ENCODE peak calls at places on chromosome 15, in six cellular contexts. One of them, this sample, is unnamed.

GRCh38 chr15:61099030-61099800 is 129.9 kb downstream of the RORA start:
- DNase-seq in cardiac muscle cell: no peak
- DNase-seq in neuronal stem cell: no peak
- DNase-seq in body of pancreas: no peak
- DNase-seq in fibroblast of lung: no peak
- DNase-seq in psoas muscle: no peak
- DNase-seq in this sample: no peak

GRCh38 chr15:75230524-75231371 is 27.4 kb upstream of the GOLGA6C start:
- DNase-seq in cardiac muscle cell: no peak
- DNase-seq in neuronal stem cell: no peak
- DNase-seq in body of pancreas: no peak
- DNase-seq in fibroblast of lung: no peak
- DNase-seq in psoas muscle: peak; percentile 41
- DNase-seq in this sample: no peak

GRCh38 chr15:101428758-101429157 is 60.7 kb downstream of the PCSK6 start:
- DNase-seq in cardiac muscle cell: no peak
- DNase-seq in neuronal stem cell: no peak
- DNase-seq in body of pancreas: no peak
- DNase-seq in fibroblast of lung: no peak
- DNase-seq in psoas muscle: no peak
- DNase-seq in this sample: no peak

GRCh38 chr15:39192979-39193559 is 387.8 kb upstream of the THBS1 start:
- DNase-seq in cardiac muscle cell: no peak
- DNase-seq in neuronal stem cell: no peak
- DNase-seq in body of pancreas: no peak
- DNase-seq in fibroblast of lung: no peak
- DNase-seq in psoas muscle: no peak
- DNase-seq in this sample: no peak

GRCh38 chr15:101479342-101479845 is 10.1 kb downstream of the PCSK6 start:
- DNase-seq in cardiac muscle cell: no peak
- DNase-seq in neuronal stem cell: no peak
- DNase-seq in body of pancreas: no peak
- DNase-seq in fibroblast of lung: no peak
- DNase-seq in psoas muscle: no peak
- DNase-seq in this sample: no peak

GRCh38 chr15:79682285-79682684 is 214.5 kb downstream of the MTHFS start:
- DNase-seq in cardiac muscle cell: no peak
- DNase-seq in neuronal stem cell: no peak
- DNase-seq in body of pancreas: peak; percentile 16
- DNase-seq in fibroblast of lung: peak; percentile 67
- DNase-seq in psoas muscle: no peak
- DNase-seq in this sample: no peak

GRCh38 chr15:68635142-68635541 is 56.3 kb downstream of the CORO2B start:
- DNase-seq in cardiac muscle cell: no peak
- DNase-seq in neuronal stem cell: no peak
- DNase-seq in body of pancreas: peak; percentile 14
- DNase-seq in fibroblast of lung: peak; percentile 54
- DNase-seq in psoas muscle: no peak
- DNase-seq in this sample: no peak

GRCh38 chr15:97979131-97979502 is 18.6 kb downstream of the ARRDC4 start:
- DNase-seq in cardiac muscle cell: no peak
- DNase-seq in neuronal stem cell: no peak
- DNase-seq in body of pancreas: no peak
- DNase-seq in fibroblast of lung: no peak
- DNase-seq in psoas muscle: no peak
- DNase-seq in this sample: no peak

GRCh38 chr15:63156708-63157065 is 590 bp downstream of the RPS27L start:
- DNase-seq in cardiac muscle cell: peak; percentile 45
- DNase-seq in neuronal stem cell: peak; percentile 18
- DNase-seq in body of pancreas: peak; percentile 43
- DNase-seq in fibroblast of lung: peak; percentile 51
- DNase-seq in psoas muscle: no peak
- DNase-seq in this sample: peak; percentile 62

GRCh38 chr15:31504462-31504839 is 177.8 kb downstream of the KLF13 start:
- DNase-seq in cardiac muscle cell: no peak
- DNase-seq in neuronal stem cell: no peak
- DNase-seq in body of pancreas: no peak
- DNase-seq in fibroblast of lung: no peak
- DNase-seq in psoas muscle: no peak
- DNase-seq in this sample: peak; percentile 47

GRCh38 chr15:82046668-82047492 is 1.1 kb upstream of the MEX3B start:
- DNase-seq in cardiac muscle cell: peak; percentile 94
- DNase-seq in neuronal stem cell: peak; percentile 96
- DNase-seq in body of pancreas: peak; percentile 87
- DNase-seq in fibroblast of lung: peak; percentile 92
- DNase-seq in psoas muscle: peak; percentile 96
- DNase-seq in this sample: peak; percentile 85

GRCh38 chr15:62758126-62758951 is 284.2 kb upstream of the TPM1 start:
- DNase-seq in cardiac muscle cell: peak; percentile 29
- DNase-seq in neuronal stem cell: peak; percentile 44
- DNase-seq in body of pancreas: peak; percentile 50
- DNase-seq in fibroblast of lung: peak; percentile 85
- DNase-seq in psoas muscle: peak; percentile 63
- DNase-seq in this sample: peak; percentile 84

GRCh38 chr15:40762919-40763800 is 708 bp upstream of the GCHFR start:
- DNase-seq in cardiac muscle cell: no peak
- DNase-seq in neuronal stem cell: no peak
- DNase-seq in body of pancreas: peak; percentile 88
- DNase-seq in fibroblast of lung: peak; percentile 47
- DNase-seq in psoas muscle: peak; percentile 81
- DNase-seq in this sample: peak; percentile 74

GRCh38 chr15:52337198-52337853 is 41.7 kb upstream of the MYO5C start:
- DNase-seq in cardiac muscle cell: no peak
- DNase-seq in neuronal stem cell: no peak
- DNase-seq in body of pancreas: no peak
- DNase-seq in fibroblast of lung: peak; percentile 44
- DNase-seq in psoas muscle: no peak
- DNase-seq in this sample: no peak

GRCh38 chr15:69417581-69417980 is 3.4 kb downstream of the KIF23 start:
- DNase-seq in cardiac muscle cell: no peak
- DNase-seq in neuronal stem cell: no peak
- DNase-seq in body of pancreas: no peak
- DNase-seq in fibroblast of lung: no peak
- DNase-seq in psoas muscle: no peak
- DNase-seq in this sample: no peak

GRCh38 chr15:40511093-40511471 is 40.3 kb downstream of the CHST14 start:
- DNase-seq in cardiac muscle cell: no peak
- DNase-seq in neuronal stem cell: no peak
- DNase-seq in body of pancreas: peak; percentile 14
- DNase-seq in fibroblast of lung: no peak
- DNase-seq in psoas muscle: no peak
- DNase-seq in this sample: no peak

GRCh38 chr15:51853987-51854386 is 24.5 kb downstream of the TMOD3 start:
- DNase-seq in cardiac muscle cell: no peak
- DNase-seq in neuronal stem cell: no peak
- DNase-seq in body of pancreas: no peak
- DNase-seq in fibroblast of lung: peak; percentile 65
- DNase-seq in psoas muscle: no peak
- DNase-seq in this sample: no peak

GRCh38 chr15:89070197-89071124 is 17.8 kb upstream of the ABHD2 start:
- DNase-seq in cardiac muscle cell: no peak
- DNase-seq in neuronal stem cell: no peak
- DNase-seq in body of pancreas: no peak
- DNase-seq in fibroblast of lung: no peak
- DNase-seq in psoas muscle: no peak
- DNase-seq in this sample: peak; percentile 53

GRCh38 chr15:29913528-29914135 is 91.4 kb upstream of the TJP1 start:
- DNase-seq in cardiac muscle cell: no peak
- DNase-seq in neuronal stem cell: no peak
- DNase-seq in body of pancreas: no peak
- DNase-seq in fibroblast of lung: peak; percentile 55
- DNase-seq in psoas muscle: no peak
- DNase-seq in this sample: no peak

GRCh38 chr15:82971223-82971984 is 14.6 kb upstream of the RAMAC start:
- DNase-seq in cardiac muscle cell: no peak
- DNase-seq in neuronal stem cell: no peak
- DNase-seq in body of pancreas: no peak
- DNase-seq in fibroblast of lung: no peak
- DNase-seq in psoas muscle: no peak
- DNase-seq in this sample: no peak

GRCh38 chr15:34126522-34126921 is 24.6 kb downstream of the PGBD4 start:
- DNase-seq in cardiac muscle cell: peak; percentile 5
- DNase-seq in neuronal stem cell: no peak
- DNase-seq in body of pancreas: no peak
- DNase-seq in fibroblast of lung: no peak
- DNase-seq in psoas muscle: no peak
- DNase-seq in this sample: no peak

GRCh38 chr15:31465083-31465955 is 138.7 kb downstream of the KLF13 start:
- DNase-seq in cardiac muscle cell: no peak
- DNase-seq in neuronal stem cell: no peak
- DNase-seq in body of pancreas: peak; percentile 64
- DNase-seq in fibroblast of lung: no peak
- DNase-seq in psoas muscle: no peak
- DNase-seq in this sample: peak; percentile 46

DNA sequence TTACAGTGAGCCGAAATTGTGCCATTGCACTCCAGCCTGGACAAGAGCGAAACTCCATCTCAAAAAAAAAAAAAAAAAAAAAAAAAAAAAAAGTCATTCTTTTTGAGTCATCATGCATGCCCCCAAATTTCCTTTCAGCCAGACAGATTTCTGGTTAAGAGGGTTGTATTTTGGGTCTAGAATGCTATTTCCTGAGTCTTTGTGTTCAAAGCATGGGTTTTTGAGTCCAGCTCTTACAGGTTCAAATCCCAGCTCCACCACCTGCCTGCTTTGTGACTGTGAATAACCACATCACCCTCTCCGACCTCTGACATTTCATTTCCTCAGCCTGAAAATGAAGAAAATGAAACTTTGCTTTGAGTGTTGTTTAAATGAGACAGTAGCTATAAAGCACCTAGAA is 9.3 kb upstream of the C15orf61 start:
- DNase-seq in cardiac muscle cell: no peak
- DNase-seq in neuronal stem cell: no peak
- DNase-seq in body of pancreas: no peak
- DNase-seq in fibroblast of lung: no peak
- DNase-seq in psoas muscle: no peak
- DNase-seq in this sample: no peak
- H3K36me3 ChIP-seq in cardiac muscle cell: no peaks in the 10 kb centered on the region
- H3K36me3 ChIP-seq in neuronal stem cell: peaks cover 10% of the 10 kb centered on the region
- H3K36me3 ChIP-seq in body of pancreas: peaks cover 2% of the 10 kb centered on the region
- H3K36me3 ChIP-seq in fibroblast of lung: no peaks in the 10 kb centered on the region
- H3K36me3 ChIP-seq in psoas muscle: peaks cover 4% of the 10 kb centered on the region
- H3K36me3 ChIP-seq in this sample: peaks cover 36% of the 10 kb centered on the region

GRCh38 chr15:57286446-57287127 is 89.7 kb upstream of the CGNL1 start:
- DNase-seq in cardiac muscle cell: peak; percentile 51
- DNase-seq in neuronal stem cell: no peak
- DNase-seq in body of pancreas: no peak
- DNase-seq in fibroblast of lung: no peak
- DNase-seq in psoas muscle: no peak
- DNase-seq in this sample: no peak
- H3K36me3 ChIP-seq in cardiac muscle cell: peaks cover 9% of the 10 kb centered on the region
- H3K36me3 ChIP-seq in neuronal stem cell: peaks cover 100% of the 10 kb centered on the region
- H3K36me3 ChIP-seq in body of pancreas: peaks cover 7% of the 10 kb centered on the region
- H3K36me3 ChIP-seq in fibroblast of lung: peaks cover 8% of the 10 kb centered on the region
- H3K36me3 ChIP-seq in psoas muscle: peaks cover 2% of the 10 kb centered on the region
- H3K36me3 ChIP-seq in this sample: peaks cover 36% of the 10 kb centered on the region

GRCh38 chr15:37090543-37091175 is 9.7 kb downstream of the MEIS2 start:
- DNase-seq in cardiac muscle cell: no peak
- DNase-seq in neuronal stem cell: no peak
- DNase-seq in body of pancreas: no peak
- DNase-seq in fibroblast of lung: no peak
- DNase-seq in psoas muscle: no peak
- DNase-seq in this sample: no peak
- H3K36me3 ChIP-seq in cardiac muscle cell: peaks cover 91% of the 10 kb centered on the region
- H3K36me3 ChIP-seq in neuronal stem cell: peaks cover 94% of the 10 kb centered on the region
- H3K36me3 ChIP-seq in body of pancreas: no peaks in the 10 kb centered on the region
- H3K36me3 ChIP-seq in fibroblast of lung: peaks cover 9% of the 10 kb centered on the region
- H3K36me3 ChIP-seq in psoas muscle: no peaks in the 10 kb centered on the region
- H3K36me3 ChIP-seq in this sample: no peaks in the 10 kb centered on the region

GRCh38 chr15:92779874-92780273 is 120.2 kb upstream of the CHD2 start:
- DNase-seq in cardiac muscle cell: no peak
- DNase-seq in neuronal stem cell: no peak
- DNase-seq in body of pancreas: no peak
- DNase-seq in fibroblast of lung: no peak
- DNase-seq in psoas muscle: no peak
- DNase-seq in this sample: no peak
- H3K36me3 ChIP-seq in cardiac muscle cell: no peaks in the 10 kb centered on the region
- H3K36me3 ChIP-seq in neuronal stem cell: no peaks in the 10 kb centered on the region
- H3K36me3 ChIP-seq in body of pancreas: no peaks in the 10 kb centered on the region
- H3K36me3 ChIP-seq in fibroblast of lung: no peaks in the 10 kb centered on the region
- H3K36me3 ChIP-seq in psoas muscle: no peaks in the 10 kb centered on the region
- H3K36me3 ChIP-seq in this sample: no peaks in the 10 kb centered on the region

DNA sequence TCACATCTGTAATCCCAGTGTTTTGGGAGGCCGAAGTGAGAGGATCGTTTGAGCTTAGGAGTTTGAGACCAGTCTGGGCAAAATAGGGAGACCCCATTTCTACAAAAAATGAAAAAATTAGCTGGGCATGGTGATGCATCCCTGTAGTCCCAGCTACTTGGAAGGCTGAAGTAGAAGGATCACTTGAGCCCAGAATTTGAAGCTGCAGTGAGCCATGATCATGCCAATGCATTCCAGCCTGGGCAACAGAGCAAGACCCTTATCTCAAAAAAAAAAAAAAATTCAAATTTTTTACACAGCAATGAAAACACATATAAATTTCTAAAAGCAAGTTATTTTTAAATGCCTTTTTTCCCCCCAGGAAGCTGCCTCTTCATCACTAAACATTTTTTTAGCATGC is 45.5 kb upstream of the IGDCC4 start:
- DNase-seq in cardiac muscle cell: no peak
- DNase-seq in neuronal stem cell: no peak
- DNase-seq in body of pancreas: no peak
- DNase-seq in fibroblast of lung: no peak
- DNase-seq in psoas muscle: no peak
- DNase-seq in this sample: no peak
- H3K36me3 ChIP-seq in cardiac muscle cell: peaks cover 64% of the 10 kb centered on the region
- H3K36me3 ChIP-seq in neuronal stem cell: peaks cover 87% of the 10 kb centered on the region
- H3K36me3 ChIP-seq in body of pancreas: peaks cover 27% of the 10 kb centered on the region
- H3K36me3 ChIP-seq in fibroblast of lung: no peaks in the 10 kb centered on the region
- H3K36me3 ChIP-seq in psoas muscle: peaks cover 6% of the 10 kb centered on the region
- H3K36me3 ChIP-seq in this sample: peaks cover 65% of the 10 kb centered on the region

GRCh38 chr15:70435872-70436271 is 327.5 kb downstream of the UACA start:
- DNase-seq in cardiac muscle cell: no peak
- DNase-seq in neuronal stem cell: no peak
- DNase-seq in body of pancreas: no peak
- DNase-seq in fibroblast of lung: no peak
- DNase-seq in psoas muscle: no peak
- DNase-seq in this sample: no peak
- H3K36me3 ChIP-seq in cardiac muscle cell: no peaks in the 10 kb centered on the region
- H3K36me3 ChIP-seq in neuronal stem cell: no peaks in the 10 kb centered on the region
- H3K36me3 ChIP-seq in body of pancreas: no peaks in the 10 kb centered on the region
- H3K36me3 ChIP-seq in fibroblast of lung: no peaks in the 10 kb centered on the region
- H3K36me3 ChIP-seq in psoas muscle: no peaks in the 10 kb centered on the region
- H3K36me3 ChIP-seq in this sample: no peaks in the 10 kb centered on the region

DNA sequence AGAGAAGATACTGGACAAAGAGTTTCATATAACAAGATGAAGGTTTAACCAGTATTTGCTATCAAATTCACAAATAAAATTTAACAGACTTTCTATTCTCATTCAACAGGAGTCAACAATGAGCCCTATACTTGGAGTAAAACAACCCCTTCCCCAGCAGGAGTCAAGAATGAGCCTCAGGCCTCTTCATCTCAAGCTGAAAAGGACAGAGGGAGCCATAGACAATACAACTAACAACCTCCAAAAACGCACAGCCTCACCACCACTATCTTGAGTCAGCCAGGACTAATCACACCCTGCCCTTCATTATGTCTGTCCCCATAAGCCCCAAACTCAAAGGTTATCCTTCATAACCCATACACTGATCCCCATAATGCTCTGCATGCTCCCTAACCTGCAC is 36.4 kb downstream of the ETFA start:
- DNase-seq in cardiac muscle cell: no peak
- DNase-seq in neuronal stem cell: no peak
- DNase-seq in body of pancreas: no peak
- DNase-seq in fibroblast of lung: no peak
- DNase-seq in psoas muscle: no peak
- DNase-seq in this sample: no peak
- H3K36me3 ChIP-seq in cardiac muscle cell: peaks cover 24% of the 10 kb centered on the region
- H3K36me3 ChIP-seq in neuronal stem cell: peaks cover 86% of the 10 kb centered on the region
- H3K36me3 ChIP-seq in body of pancreas: peaks cover 13% of the 10 kb centered on the region
- H3K36me3 ChIP-seq in fibroblast of lung: peaks cover 2% of the 10 kb centered on the region
- H3K36me3 ChIP-seq in psoas muscle: no peaks in the 10 kb centered on the region
- H3K36me3 ChIP-seq in this sample: peaks cover 34% of the 10 kb centered on the region

GRCh38 chr15:90222538-90222937 is 11.2 kb downstream of the CIB1 start:
- DNase-seq in cardiac muscle cell: no peak
- DNase-seq in neuronal stem cell: no peak
- DNase-seq in body of pancreas: no peak
- DNase-seq in fibroblast of lung: no peak
- DNase-seq in psoas muscle: no peak
- DNase-seq in this sample: no peak
- H3K36me3 ChIP-seq in cardiac muscle cell: peaks cover 22% of the 10 kb centered on the region
- H3K36me3 ChIP-seq in neuronal stem cell: peaks cover 60% of the 10 kb centered on the region
- H3K36me3 ChIP-seq in body of pancreas: peaks cover 31% of the 10 kb centered on the region
- H3K36me3 ChIP-seq in fibroblast of lung: no peaks in the 10 kb centered on the region
- H3K36me3 ChIP-seq in psoas muscle: no peaks in the 10 kb centered on the region
- H3K36me3 ChIP-seq in this sample: peaks cover 61% of the 10 kb centered on the region